ENCODE peak calls at places on chromosomes 3 and 15, in four cellular contexts. M is left ventricle myocardium inferior, T is PC-3, U is H9. Z is an unnamed sample. For H3K27me3, the result is how much of the 10 kb centered on the place peaks cover.

GRCh38 chr3:123583563-123583962 is 1.3 kb downstream of the HACD2 start:
- DNase-seq in M (no peak), T (no peak), U (no peak), Z (no peak)

GRCh38 chr3:113086506-113087461 is 96.0 kb downstream of the GTPBP8 start:
- DNase-seq in M (no peak), T (peak), U (peak), Z (no peak)

GRCh38 chr3:44227622-44228021 is 14.1 kb upstream of the TOPAZ1 start:
- DNase-seq in M (no peak), T (no peak), U (no peak), Z (no peak)

GRCh38 chr3:38649500-38650247 is at the start of gene SCN5A:
- DNase-seq in M (peak), T (peak), U (peak), Z (peak)

GRCh38 chr15:43242616-43243015 is 21.8 kb upstream of the EPB42 start:
- DNase-seq in M (no peak), T (no peak), U (no peak), Z (no peak)

GRCh38 chr15:50702762-50703334 is 16.3 kb upstream of the TRPM7 start:
- DNase-seq in M (no peak), T (peak), U (no peak), Z (no peak)

GRCh38 chr15:38212759-38213158 is 39.9 kb upstream of the SPRED1 start:
- DNase-seq in M (no peak), T (no peak), U (no peak), Z (no peak)

GRCh38 chr15:78950906-78951840 is 6.3 kb upstream of the CTSH start:
- DNase-seq in M (no peak), T (peak), U (no peak), Z (peak)

GRCh38 chr3:177337548-177338331 is 140.5 kb upstream of the TBL1XR1 start:
- DNase-seq in M (no peak), T (peak), U (no peak), Z (no peak)

GRCh38 chr15:82952156-82953081 is at the start of gene HOMER2:
- DNase-seq in M (peak), T (peak), U (peak), Z (peak)

GRCh38 chr15:40308844-40309189 is 1.1 kb upstream of the PLCB2 start:
- DNase-seq in M (no peak), T (no peak), U (no peak), Z (peak)

GRCh38 chr3:160225181-160226025 is at the start of gene C3orf80:
- DNase-seq in M (peak), T (peak), U (peak), Z (peak)

GRCh38 chr3:67083277-67083676 is 85.2 kb downstream of the KBTBD8 start:
- DNase-seq in M (no peak), T (peak), U (no peak), Z (no peak)

GRCh38 chr3:60551455-60552209 is 699.6 kb downstream of the FHIT start:
- DNase-seq in M (no peak), T (no peak), U (no peak), Z (no peak)

GRCh38 chr15:36177590-36178281 is 401.7 kb upstream of the CDIN1 start:
- DNase-seq in M (no peak), T (peak), U (no peak), Z (no peak)

GRCh38 chr3:53038679-53039375 is 7.0 kb downstream of the SFMBT1 start:
- DNase-seq in M (no peak), T (no peak), U (no peak), Z (no peak)

GRCh38 chr3:178245385-178245778 is 290.9 kb upstream of the KCNMB2 start:
- DNase-seq in M (no peak), T (no peak), U (no peak), Z (peak)

GRCh38 chr3:112013058-112013783 is 14.5 kb downstream of the TAGLN3 start:
- DNase-seq in M (peak), T (peak), U (peak), Z (peak)

GRCh38 chr3:151168269-151169094 is 34.5 kb downstream of the GPR171 start:
- DNase-seq in M (peak), T (peak), U (peak), Z (peak)

GRCh38 chr3:127356381-127356780 is 68.5 kb upstream of the PRR20G start:
- DNase-seq in M (no peak), T (no peak), U (no peak), Z (no peak)

GRCh38 chr15:92606126-92606835 is 49.3 kb downstream of the FAM174B start:
- DNase-seq in M (no peak), T (no peak), U (no peak), Z (no peak)

DNA sequence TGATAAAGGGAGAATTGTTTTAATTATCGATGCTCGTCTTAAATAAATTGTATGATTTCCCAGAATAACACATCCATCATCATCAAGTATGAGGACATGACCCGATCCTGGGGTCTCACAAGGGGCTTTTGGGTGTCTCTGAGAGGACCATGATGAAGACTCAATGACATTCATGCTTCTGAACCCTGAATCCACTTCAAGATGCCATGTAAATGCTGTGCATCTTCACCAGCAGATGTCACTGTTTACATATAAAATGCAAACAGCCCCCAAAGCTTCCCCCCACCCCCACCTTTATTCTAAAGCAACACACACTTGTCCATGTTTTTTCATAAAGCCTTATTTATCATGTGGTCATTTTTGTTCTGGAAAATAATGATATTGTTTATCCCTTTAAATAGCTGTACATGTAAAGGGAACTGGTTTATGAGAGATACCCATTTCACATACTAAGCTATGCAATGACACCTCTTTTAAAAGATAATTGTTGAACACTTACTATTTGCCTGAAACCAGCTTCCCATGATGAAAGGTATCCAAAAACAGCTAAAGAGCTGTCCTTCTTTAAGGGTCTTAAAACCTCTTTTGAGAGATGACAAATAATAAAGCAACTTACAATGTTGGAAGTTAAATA is 69.7 kb upstream of the UBE3A start:
- DNase-seq in M (no peak), T (peak), U (no peak), Z (peak)
- TF ChIP-seq CTCF in M (peak), T (peak), U (peak), Z (peak)

GRCh38 chr3:121477589-121477988 is 68.2 kb downstream of the POLQ start:
- DNase-seq in M (no peak), T (no peak), U (no peak), Z (no peak)
- H3K27ac ChIP-seq in M (no peak), T (no peak), U (no peak), Z (no peak)

GRCh38 chr15:60002528-60003218 is 1.4 kb upstream of the FOXB1 start:
- DNase-seq in M (no peak), T (no peak), U (no peak), Z (no peak)
- H3K27me3 ChIP-seq in M (half or more), T (half or more), U (under half), Z (half or more)

GRCh38 chr3:194562986-194563385 is 70.2 kb downstream of the TMEM44 start:
- DNase-seq in M (no peak), T (no peak), U (no peak), Z (no peak)
- TF ChIP-seq CTCF in M (no peak), T (no peak), U (no peak), Z (no peak)

DNA sequence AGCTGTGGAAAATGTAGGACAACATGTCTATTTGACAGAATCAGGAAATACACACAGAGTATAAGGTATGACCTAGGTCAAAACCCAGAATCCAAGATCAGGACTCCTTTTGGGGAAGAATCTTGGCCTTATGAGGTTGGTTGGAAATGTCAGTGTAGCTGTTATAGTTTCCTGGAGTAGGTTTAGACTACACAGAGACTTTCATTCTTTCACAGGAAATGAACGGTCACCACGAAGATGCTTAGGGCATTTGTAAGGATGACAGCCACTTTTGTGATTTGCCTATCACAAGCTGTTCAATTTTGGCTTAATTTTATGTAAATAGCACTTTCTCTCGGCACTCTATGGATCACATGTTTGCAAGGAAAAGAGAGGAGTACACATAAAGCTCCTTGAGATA is 18.6 kb upstream of the ZBTB20 start:
- DNase-seq in M (no peak), T (no peak), U (no peak), Z (no peak)
- H3K27ac ChIP-seq in M (no peak), T (no peak), U (no peak), Z (no peak)

GRCh38 chr15:52784799-52785671 is 5.1 kb downstream of the ONECUT1 start:
- DNase-seq in M (no peak), T (no peak), U (peak), Z (peak)
- H3K27me3 ChIP-seq in M (half or more), T (under half), U (half or more), Z (under half)

GRCh38 chr3:185460283-185460682 is 38.6 kb downstream of the TMEM41A start:
- DNase-seq in M (no peak), T (no peak), U (no peak), Z (no peak)

GRCh38 chr3:185457376-185457775 is 41.5 kb downstream of the TMEM41A start:
- DNase-seq in M (no peak), T (no peak), U (no peak), Z (no peak)

GRCh38 chr3:185465471-185465870 is 33.4 kb downstream of the TMEM41A start:
- DNase-seq in M (no peak), T (no peak), U (no peak), Z (no peak)

GRCh38 chr3:185455860-185456259 is 43.0 kb downstream of the TMEM41A start:
- DNase-seq in M (no peak), T (peak), U (no peak), Z (no peak)

GRCh38 chr3:185460719-185461350 is 38.0 kb downstream of the TMEM41A start:
- DNase-seq in M (no peak), T (peak), U (no peak), Z (no peak)
- TF ChIP-seq CTCF in M (peak), T (peak), U (peak), Z (peak)